ENCODE peak calls at places on chromosomes 13 and 19, in seven cellular contexts. O is A549, V is cardiac muscle cell, R is heart left ventricle, B is IMR-90, A is brain microvascular endothelial cell, F is body of pancreas. G is an unnamed sample.

GRCh38 chr13:77919351-77920294 is 992 bp upstream of the EDNRB start:
- DNase-seq in O (no peak), V (peak), R (peak), B (peak), A (peak), F (peak), G (no peak)

GRCh38 chr13:86946734-86947133 is 724.4 kb upstream of the SLITRK5 start:
- DNase-seq in O (no peak), V (no peak), R (no peak), B (no peak), A (no peak), F (no peak), G (no peak)

GRCh38 chr13:43304945-43305344 is 281.6 kb downstream of the DNAJC15 start:
- DNase-seq in O (peak), V (no peak), R (no peak), B (no peak), A (no peak), F (no peak), G (no peak)

GRCh38 chr19:1833540-1833939 is 14.7 kb downstream of the REXO1 start:
- DNase-seq in O (no peak), V (no peak), R (no peak), B (no peak), A (no peak), F (peak), G (no peak)

GRCh38 chr13:30892966-30893365 is 13.1 kb upstream of the MEDAG start:
- DNase-seq in O (peak), V (peak), R (peak), B (peak), A (peak), F (no peak), G (no peak)

GRCh38 chr13:27425151-27425917 is 915 bp downstream of the GTF3A start:
- DNase-seq in O (no peak), V (peak), R (no peak), B (no peak), A (no peak), F (no peak), G (no peak)

GRCh38 chr13:91216928-91217700 is 130.4 kb upstream of the MIR17HG start:
- DNase-seq in O (no peak), V (no peak), R (no peak), B (no peak), A (no peak), F (no peak), G (no peak)

GRCh38 chr19:55679343-55680257 is 4.6 kb downstream of the EPN1 start:
- DNase-seq in O (no peak), V (no peak), R (no peak), B (peak), A (no peak), F (no peak), G (peak)

GRCh38 chr19:49686503-49687088 is 2.8 kb upstream of the ADM5 start:
- DNase-seq in O (no peak), V (no peak), R (no peak), B (no peak), A (no peak), F (no peak), G (no peak)

GRCh38 chr19:17328517-17329060 is 6.1 kb downstream of the ANO8 start:
- DNase-seq in O (no peak), V (no peak), R (no peak), B (no peak), A (no peak), F (peak), G (no peak)

GRCh38 chr19:43464089-43464775 is 1.2 kb downstream of the LYPD3 start:
- DNase-seq in O (no peak), V (no peak), R (no peak), B (no peak), A (no peak), F (peak), G (no peak)

GRCh38 chr13:110131424-110131823 is 175.5 kb downstream of the COL4A1 start:
- DNase-seq in O (no peak), V (no peak), R (no peak), B (no peak), A (no peak), F (no peak), G (no peak)

GRCh38 chr13:112136095-112136494 is 69.1 kb downstream of the SOX1 start:
- DNase-seq in O (no peak), V (no peak), R (no peak), B (no peak), A (no peak), F (no peak), G (no peak)

GRCh38 chr19:6577410-6578125 is 13.4 kb downstream of the CD70 start:
- DNase-seq in O (peak), V (no peak), R (no peak), B (no peak), A (no peak), F (no peak), G (peak)

GRCh38 chr13:74173822-74174221 is 39.6 kb upstream of the KLF12 start:
- DNase-seq in O (no peak), V (no peak), R (no peak), B (no peak), A (no peak), F (no peak), G (no peak)

GRCh38 chr19:23802290-23802689 is 43.6 kb upstream of the ZNF681 start:
- DNase-seq in O (no peak), V (no peak), R (no peak), B (no peak), A (no peak), F (no peak), G (no peak)

GRCh38 chr13:66926851-66927524 is 303.1 kb downstream of the PCDH9 start:
- DNase-seq in O (peak), V (no peak), R (no peak), B (peak), A (peak), F (no peak), G (peak)

GRCh38 chr19:47475460-47475859 is 3.8 kb upstream of the SLC8A2 start:
- DNase-seq in O (no peak), V (peak), R (no peak), B (peak), A (no peak), F (no peak), G (no peak)

GRCh38 chr19:41327499-41328156 is 17.7 kb downstream of the CCDC97 start:
- DNase-seq in O (peak), V (peak), R (peak), B (peak), A (no peak), F (peak), G (peak)

GRCh38 chr13:54402495-54402894 is 1373.9 kb downstream of the OLFM4 start:
- DNase-seq in O (no peak), V (no peak), R (no peak), B (no peak), A (no peak), F (no peak), G (no peak)

GRCh38 chr13:45879666-45880065 is 28.1 kb upstream of the SIAH3 start:
- DNase-seq in O (peak), V (no peak), R (peak), B (no peak), A (no peak), F (peak), G (peak)

GRCh38 chr19:7925171-7925837 is 631 bp downstream of the CTXN1 start:
- DNase-seq in O (peak), V (peak), R (peak), B (peak), A (peak), F (peak), G (peak)

GRCh38 chr19:5172859-5173577 is 167.6 kb downstream of the PTPRS start:
- DNase-seq in O (peak), V (peak), R (peak), B (peak), A (peak), F (no peak), G (peak)

GRCh38 chr13:28046981-28047380 is 53.4 kb downstream of the FLT3 start:
- DNase-seq in O (peak), V (no peak), R (no peak), B (peak), A (peak), F (no peak), G (no peak)

GRCh38 chr19:7657047-7657779 is 11.6 kb upstream of the RETN start:
- DNase-seq in O (no peak), V (peak), R (no peak), B (no peak), A (no peak), F (no peak), G (no peak)

GRCh38 chr13:41716236-41716635 is 244.7 kb downstream of the VWA8 start:
- DNase-seq in O (no peak), V (no peak), R (no peak), B (no peak), A (no peak), F (no peak), G (no peak)

GRCh38 chr19:15075801-15076200 is 6.2 kb upstream of the OR1I1 start:
- DNase-seq in O (no peak), V (no peak), R (no peak), B (no peak), A (no peak), F (no peak), G (no peak)

GRCh38 chr19:12821761-12822160 is 12.6 kb downstream of the RTBDN start:
- DNase-seq in O (no peak), V (no peak), R (no peak), B (no peak), A (no peak), F (no peak), G (no peak)

GRCh38 chr19:12828494-12828893 is 5.9 kb downstream of the RTBDN start:
- DNase-seq in O (no peak), V (peak), R (no peak), B (no peak), A (no peak), F (peak), G (no peak)

GRCh38 chr19:12825259-12826131 is 8.9 kb downstream of the RTBDN start:
- DNase-seq in O (peak), V (peak), R (no peak), B (no peak), A (no peak), F (no peak), G (no peak)
- TF ChIP-seq CTCF in O (peak), V (peak), R (no peak), B (peak), A (peak), F (peak), G (peak)

GRCh38 chr13:20814224-20814910 is 40.6 kb upstream of the EEF1AKMT1 start:
- DNase-seq in O (peak), V (peak), R (peak), B (peak), A (peak), F (peak), G (peak)
- H3K27ac ChIP-seq in O (peak), V (peak), R (peak), B (peak), A (peak), F (peak), G (peak)

GRCh38 chr13:113219311-113219940 is 10.0 kb downstream of the CUL4A start:
- DNase-seq in O (no peak), V (no peak), R (no peak), B (peak), A (no peak), F (no peak), G (no peak)

GRCh38 chr13:113224486-113224885 is 15.1 kb downstream of the CUL4A start:
- DNase-seq in O (no peak), V (no peak), R (peak), B (no peak), A (no peak), F (peak), G (no peak)

GRCh38 chr13:113216165-113217056 is 7.0 kb downstream of the CUL4A start:
- DNase-seq in O (peak), V (peak), R (peak), B (peak), A (peak), F (peak), G (peak)

GRCh38 chr13:113220141-113220598 is 10.8 kb downstream of the CUL4A start:
- DNase-seq in O (no peak), V (no peak), R (peak), B (no peak), A (no peak), F (peak), G (no peak)

DNA sequence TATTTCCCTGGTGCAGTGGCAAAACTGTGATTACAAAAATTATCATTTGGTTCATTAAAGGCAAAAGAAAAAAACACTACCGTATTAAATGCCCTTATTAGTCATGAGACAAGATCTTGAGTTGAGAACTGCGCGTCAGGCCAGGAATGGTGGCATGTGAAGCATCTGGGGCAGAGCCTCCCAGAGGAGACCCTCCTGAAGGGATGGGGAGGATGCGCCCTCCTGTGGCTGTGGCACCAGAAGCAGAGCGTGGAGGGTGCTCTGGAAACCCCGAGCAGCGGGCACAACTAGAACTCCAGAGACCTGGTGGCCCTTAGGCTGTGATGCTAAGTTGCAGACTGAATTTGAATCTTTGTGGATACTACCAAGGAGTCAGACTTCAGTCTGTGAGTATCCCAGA is 11.5 kb downstream of the CUL4A start:
- DNase-seq in O (peak), V (no peak), R (peak), B (no peak), A (no peak), F (no peak), G (no peak)
- TF ChIP-seq CTCF in O (no peak), V (peak), R (peak), B (peak), A (peak), F (no peak), G (no peak)

GRCh38 chr19:40305403-40305802 is 20.3 kb upstream of the AKT2 start:
- DNase-seq in O (peak), V (peak), R (peak), B (peak), A (peak), F (peak), G (peak)
- H3K27ac ChIP-seq in O (no peak), V (no peak), R (no peak), B (no peak), A (no peak), F (no peak), G (no peak)

GRCh38 chr19:3370728-3371591 is 4.6 kb downstream of the NFIC start:
- DNase-seq in O (no peak), V (no peak), R (no peak), B (no peak), A (no peak), F (peak), G (no peak)

GRCh38 chr19:3368441-3368795 is 2.0 kb downstream of the NFIC start:
- DNase-seq in O (no peak), V (no peak), R (no peak), B (no peak), A (no peak), F (peak), G (no peak)

GRCh38 chr19:3368848-3369336 is 2.5 kb downstream of the NFIC start:
- DNase-seq in O (no peak), V (peak), R (no peak), B (peak), A (no peak), F (no peak), G (no peak)

GRCh38 chr19:3370214-3370720 is 3.9 kb downstream of the NFIC start:
- DNase-seq in O (no peak), V (no peak), R (no peak), B (no peak), A (no peak), F (peak), G (no peak)

GRCh38 chr19:3369337-3370213 is 3.2 kb downstream of the NFIC start:
- DNase-seq in O (no peak), V (peak), R (peak), B (peak), A (no peak), F (peak), G (no peak)
- TF ChIP-seq CTCF in O (no peak), V (peak), R (no peak), B (no peak), A (peak), F (no peak), G (no peak)

DNA sequence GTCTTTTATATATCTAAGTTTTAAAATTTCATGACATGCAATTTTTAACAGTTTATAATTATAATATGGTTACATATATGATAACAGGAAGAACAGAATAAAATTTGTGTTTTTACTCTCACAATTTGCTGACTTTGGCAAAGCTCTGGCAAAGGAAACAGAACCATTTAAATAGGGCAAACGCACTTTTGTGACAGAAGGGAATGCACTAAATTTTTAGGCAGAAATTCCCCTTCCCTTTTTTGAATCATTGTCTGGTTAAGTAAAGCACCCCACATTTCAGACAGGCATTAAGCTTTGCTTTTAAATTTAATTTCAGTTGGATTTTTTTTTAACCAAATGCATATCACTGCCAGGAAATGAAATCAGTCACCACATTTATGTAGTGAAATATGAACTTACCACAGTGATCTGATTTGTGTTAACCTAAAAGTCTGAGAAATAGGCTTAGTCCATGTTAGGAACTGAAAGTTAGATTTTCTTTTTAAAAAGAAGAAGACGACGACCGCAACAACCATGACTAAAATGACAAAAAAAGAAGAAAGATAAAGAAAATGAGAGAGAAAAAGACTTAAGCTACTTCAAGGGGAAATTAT is 10.8 kb downstream of the GPR183 start:
- DNase-seq in O (no peak), V (peak), R (no peak), B (peak), A (no peak), F (no peak), G (no peak)
- H3K27ac ChIP-seq in O (no peak), V (no peak), R (no peak), B (no peak), A (no peak), F (no peak), G (no peak)

GRCh38 chr13:69856331-69856730 is 251.3 kb upstream of the ATXN8OS start:
- DNase-seq in O (no peak), V (no peak), R (no peak), B (no peak), A (no peak), F (no peak), G (peak)

GRCh38 chr13:69857188-69857821 is 250.3 kb upstream of the ATXN8OS start:
- DNase-seq in O (peak), V (peak), R (no peak), B (peak), A (no peak), F (no peak), G (peak)
- TF ChIP-seq CTCF in O (peak), V (peak), R (peak), B (peak), A (peak), F (peak), G (peak)

DNA sequence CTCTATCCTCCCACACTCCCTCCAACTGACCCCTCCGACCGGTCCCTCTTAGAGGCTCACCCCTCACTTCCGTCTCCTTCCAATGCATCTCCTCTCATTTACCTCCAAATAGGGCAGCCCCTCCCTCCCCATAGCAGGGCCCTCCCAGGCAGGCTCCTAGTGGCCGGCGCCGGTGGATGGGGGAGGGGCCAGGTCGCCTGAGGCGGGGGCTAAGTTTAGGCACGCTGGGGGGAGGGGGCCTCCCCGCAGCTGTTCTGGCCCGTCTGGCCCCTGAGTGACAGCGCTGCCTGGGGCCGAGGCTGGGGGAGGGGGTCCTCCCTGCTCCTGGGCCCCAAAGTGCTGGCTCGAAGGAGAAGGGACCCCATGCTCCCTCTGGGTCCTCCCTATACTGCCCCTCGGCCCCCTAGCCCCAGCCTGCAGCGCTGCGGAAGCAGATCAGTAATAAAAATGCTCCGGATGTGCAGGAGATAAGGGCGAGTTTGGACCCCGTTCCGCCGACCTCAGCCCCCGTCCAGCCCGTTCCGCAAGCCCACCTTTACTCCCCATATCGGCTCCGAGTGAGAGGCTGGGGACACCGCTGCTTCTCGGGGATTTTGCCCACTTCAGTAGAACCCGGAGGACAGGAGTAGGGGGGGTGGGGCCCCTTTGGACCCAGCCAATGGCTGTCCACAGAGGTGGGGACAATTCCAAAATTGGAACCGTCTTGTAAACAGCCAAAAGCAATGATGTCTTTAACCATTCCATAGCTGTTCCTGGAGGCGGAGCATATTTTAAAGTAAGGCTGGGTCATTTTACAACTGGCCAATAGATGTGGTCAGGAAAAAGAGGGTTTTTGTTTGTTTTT is 4.0 kb downstream of the RTN2 start:
- DNase-seq in O (peak), V (peak), R (peak), B (peak), A (peak), F (no peak), G (no peak)
- H3K27ac ChIP-seq in O (peak), V (peak), R (peak), B (peak), A (no peak), F (peak), G (peak)

G was measured in RWPE1.